ENCODE peak calls at places on chromosomes 4 and X, in five cellular contexts. V, W, K, F and L are unnamed samples. For H3K36me3, the result is how much of the 10 kb centered on the place peaks cover.

GRCh38 chr4:177499537-177499936 is 57.3 kb upstream of the AGA start:
- DNase-seq in V (no peak), W (no peak), K (no peak), F (no peak), L (no peak)

GRCh38 chr4:114386637-114387233 is 211.9 kb upstream of the UGT8 start:
- DNase-seq in V (no peak), W (no peak), K (no peak), F (no peak), L (no peak)

GRCh38 chr4:7857993-7858392 is 81.7 kb downstream of the AFAP1 start:
- DNase-seq in V (no peak), W (no peak), K (no peak), F (no peak), L (no peak)

GRCh38 chrX:130994671-130995070 is 63.5 kb upstream of the ARHGAP36 start:
- DNase-seq in V (no peak), W (no peak), K (no peak), F (peak), L (no peak)

GRCh38 chr4:38914859-38915258 is 47.3 kb downstream of the FAM114A1 start:
- DNase-seq in V (no peak), W (no peak), K (no peak), F (no peak), L (no peak)

GRCh38 chr4:40189997-40190396 is 6.8 kb upstream of the RHOH start:
- DNase-seq in V (no peak), W (peak), K (peak), F (peak), L (no peak)

GRCh38 chr4:6180841-6181631 is 19.3 kb downstream of the JAKMIP1 start:
- DNase-seq in V (no peak), W (no peak), K (no peak), F (no peak), L (no peak)

GRCh38 chr4:154709550-154709949 is 34.2 kb upstream of the LRAT start:
- DNase-seq in V (no peak), W (no peak), K (no peak), F (no peak), L (no peak)

GRCh38 chrX:323721-324628 is 5.4 kb upstream of the GTPBP6 start:
- DNase-seq in V (no peak), W (peak), K (peak), F (peak), L (peak)

GRCh38 chr4:89860971-89861370 is 24.0 kb upstream of the SNCA start:
- DNase-seq in V (no peak), W (no peak), K (no peak), F (no peak), L (no peak)

GRCh38 chrX:24216037-24216436 is 66.5 kb downstream of the ZFX start:
- DNase-seq in V (no peak), W (no peak), K (no peak), F (no peak), L (no peak)

GRCh38 chr4:88457307-88458090 is 580 bp downstream of the HERC5 start:
- DNase-seq in V (peak), W (peak), K (peak), F (peak), L (peak)

GRCh38 chr4:16289872-16290554 is 63.7 kb upstream of the TAPT1 start:
- DNase-seq in V (no peak), W (no peak), K (no peak), F (no peak), L (no peak)

GRCh38 chr4:71300964-71301363 is 37.9 kb upstream of the SLC4A4 start:
- DNase-seq in V (no peak), W (peak), K (no peak), F (no peak), L (no peak)

GRCh38 chrX:151476597-151476996 is 79.6 kb downstream of the VMA21 start:
- DNase-seq in V (no peak), W (no peak), K (no peak), F (no peak), L (no peak)

GRCh38 chr4:175273995-175274753 is 356.0 kb downstream of the ADAM29 start:
- DNase-seq in V (no peak), W (no peak), K (no peak), F (no peak), L (no peak)

GRCh38 chr4:43133566-43133965 is 241.1 kb downstream of the GRXCR1 start:
- DNase-seq in V (no peak), W (no peak), K (no peak), F (no peak), L (no peak)

GRCh38 chrX:41522071-41522470 is 74.9 kb downstream of the NYX start:
- DNase-seq in V (no peak), W (peak), K (no peak), F (no peak), L (no peak)

GRCh38 chrX:38868941-38869378 is 67.7 kb downstream of the MID1IP1 start:
- DNase-seq in V (no peak), W (no peak), K (no peak), F (no peak), L (no peak)

GRCh38 chrX:69808375-69808774 is 192.5 kb downstream of the EDA start:
- DNase-seq in V (no peak), W (no peak), K (no peak), F (no peak), L (no peak)

GRCh38 chrX:10922158-10922557 is 189.0 kb upstream of the HCCS start:
- DNase-seq in V (no peak), W (no peak), K (no peak), F (no peak), L (no peak)

GRCh38 chrX:15679246-15679645 is 14.6 kb upstream of the CLTRN start:
- DNase-seq in V (no peak), W (peak), K (no peak), F (no peak), L (no peak)

GRCh38 chrX:109880629-109881028 is 122.3 kb upstream of the TMEM164 start:
- DNase-seq in V (no peak), W (no peak), K (no peak), F (no peak), L (no peak)

GRCh38 chr4:74504212-74504611 is 59.3 kb downstream of the AREG start:
- DNase-seq in V (no peak), W (no peak), K (no peak), F (no peak), L (no peak)

GRCh38 chr4:7487464-7487863 is 52.7 kb upstream of the PSAPL1 start:
- DNase-seq in V (no peak), W (no peak), K (no peak), F (no peak), L (no peak)

GRCh38 chrX:3651272-3651671 is 62.2 kb downstream of the PRKX start:
- DNase-seq in V (no peak), W (no peak), K (no peak), F (no peak), L (no peak)

GRCh38 chrX:115560211-115560977 is 580 bp upstream of the PLS3 start:
- DNase-seq in V (no peak), W (peak), K (no peak), F (no peak), L (peak)

GRCh38 chr4:183097251-183098079 is 1.6 kb upstream of the WWC2 start:
- DNase-seq in V (peak), W (peak), K (no peak), F (no peak), L (peak)

GRCh38 chr4:106369456-106370060 is 980 bp upstream of the GIMD1 start:
- DNase-seq in V (no peak), W (peak), K (no peak), F (peak), L (no peak)

GRCh38 chr4:55311792-55312490 is 34.1 kb upstream of the SRD5A3 start:
- DNase-seq in V (no peak), W (no peak), K (no peak), F (no peak), L (no peak)

GRCh38 chr4:170736710-170737109 is 647.0 kb upstream of the AADAT start:
- DNase-seq in V (no peak), W (no peak), K (no peak), F (no peak), L (no peak)

GRCh38 chrX:13048265-13048664 is 3.8 kb upstream of the FAM9C start:
- DNase-seq in V (no peak), W (no peak), K (no peak), F (no peak), L (no peak)

GRCh38 chr4:151584101-151584500 is 175.1 kb downstream of the FHIP1A start:
- DNase-seq in V (no peak), W (no peak), K (no peak), F (no peak), L (no peak)

GRCh38 chr4:54315561-54315960 is 86.5 kb downstream of the PDGFRA start:
- DNase-seq in V (no peak), W (no peak), K (no peak), F (no peak), L (no peak)

DNA sequence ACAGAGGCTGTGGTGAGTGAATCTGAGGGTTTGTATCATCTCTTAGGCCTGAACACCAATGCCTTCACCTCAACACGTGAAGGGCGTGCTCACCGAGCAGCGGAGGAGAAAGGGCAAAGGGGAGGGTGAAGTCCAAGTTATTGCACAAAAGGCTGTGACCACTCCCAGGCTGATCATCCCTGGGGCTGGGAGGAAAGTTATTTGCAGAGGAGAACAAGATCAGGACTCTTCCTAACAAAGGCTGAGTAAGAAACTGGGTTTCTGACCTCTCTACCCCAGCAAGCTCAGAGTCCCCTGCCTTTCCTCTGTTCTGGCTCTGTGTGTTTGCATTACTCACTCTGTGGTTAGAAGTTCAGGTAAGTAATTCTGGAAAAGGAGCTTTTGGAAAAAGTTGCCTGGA is 366.3 kb upstream of the CXorf51A start:
- DNase-seq in V (no peak), W (no peak), K (no peak), F (no peak), L (no peak)
- TF ChIP-seq POLR2A in V (no peak), W (no peak), K (no peak), F (no peak), L (no peak)

GRCh38 chrX:136488706-136489105 is 959 bp downstream of the BRS3 start:
- DNase-seq in V (no peak), W (no peak), K (no peak), F (no peak), L (no peak)

GRCh38 chrX:136495043-136495442 is 2.3 kb upstream of the HTATSF1 start:
- DNase-seq in V (no peak), W (no peak), K (no peak), F (no peak), L (no peak)

GRCh38 chrX:136487647-136488046 is at the start of gene BRS3:
- DNase-seq in V (no peak), W (no peak), K (no peak), F (no peak), L (no peak)

GRCh38 chrX:136496359-136496767 is 1.0 kb upstream of the HTATSF1 start:
- DNase-seq in V (no peak), W (no peak), K (no peak), F (no peak), L (no peak)

GRCh38 chrX:136491832-136492231 is 4.1 kb downstream of the BRS3 start:
- DNase-seq in V (no peak), W (no peak), K (no peak), F (no peak), L (no peak)
- TF ChIP-seq CTCF in V (no peak), W (no peak), K (no peak), F (no peak), L (no peak)

GRCh38 chr4:186602978-186603377 is 47.6 kb upstream of the MTNR1A start:
- DNase-seq in V (no peak), W (no peak), K (no peak), F (no peak), L (no peak)
- H3K36me3 ChIP-seq in V (under half), W (under half), K (half or more), F (under half), L (under half)

DNA sequence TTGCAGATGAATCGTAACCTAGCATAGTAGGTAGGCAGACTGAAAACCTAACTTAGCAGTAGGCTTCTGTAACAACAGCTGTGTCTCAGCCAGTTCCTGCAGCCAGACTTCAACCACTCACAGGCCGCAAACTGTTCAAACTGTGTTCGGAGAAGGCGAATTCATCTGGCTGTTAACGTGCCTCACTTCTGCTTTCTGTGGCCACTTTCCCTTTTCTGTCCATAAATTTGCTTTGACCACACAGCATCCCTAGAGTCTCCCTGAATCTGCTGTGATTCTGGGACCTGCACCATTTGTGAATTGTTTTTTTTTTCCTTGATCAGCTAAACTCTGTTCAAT is 15.3 kb downstream of the HTT-AS start:
- DNase-seq in V (no peak), W (no peak), K (no peak), F (no peak), L (no peak)
- TF ChIP-seq POLR2A in V (no peak), W (no peak), K (no peak), F (no peak), L (no peak)

GRCh38 chr4:137180349-137180748 is 351.9 kb downstream of the PCDH18 start:
- DNase-seq in V (no peak), W (no peak), K (no peak), F (no peak), L (no peak)
- TF ChIP-seq CTCF in V (no peak), W (no peak), K (no peak), F (no peak), L (no peak)

GRCh38 chrX:1390621-1391369 is 1.1 kb downstream of the SLC25A6 start:
- DNase-seq in V (no peak), W (no peak), K (peak), F (peak), L (peak)
- H3K36me3 ChIP-seq in V (under half), W (under half), K (half or more), F (under half), L (under half)

GRCh38 chrX:54807524-54808108 is at the start of gene MAGED2:
- DNase-seq in V (peak), W (peak), K (no peak), F (peak), L (peak)
- TF ChIP-seq POLR2A in V (no peak), W (peak), K (no peak), F (no peak), L (no peak)